ENCODE peak calls at places on chromosomes 6 and 20, in six cellular contexts. N, V, M, I, C and Z are unnamed samples.

GRCh38 chr6:89221971-89222887 is 5.1 kb upstream of the GABRR1 start:
- DNase-seq in N (no peak), V (no peak), M (no peak), I (no peak), C (no peak), Z (no peak)

GRCh38 chr6:138517635-138518034 is 18.3 kb upstream of the NHSL1 start:
- DNase-seq in N (peak; percentile 31), V (peak; percentile 69), M (peak; percentile 63), I (peak; percentile 28), C (peak; percentile 48), Z (no peak)

GRCh38 chr20:63968928-63969760 is 586 bp downstream of the ZNF512B start:
- DNase-seq in N (peak; percentile 44), V (peak; percentile 66), M (no peak), I (no peak), C (no peak), Z (no peak)

GRCh38 chr6:97097068-97098047 is 172.8 kb downstream of the KLHL32 start:
- DNase-seq in N (no peak), V (no peak), M (no peak), I (no peak), C (no peak), Z (no peak)

GRCh38 chr20:62217913-62218773 is 1.9 kb downstream of the HRH3 start:
- DNase-seq in N (peak; percentile 37), V (no peak), M (no peak), I (no peak), C (no peak), Z (no peak)

GRCh38 chr20:56428388-56428787 is 16.3 kb downstream of the CASS4 start:
- DNase-seq in N (no peak), V (peak; percentile 34), M (no peak), I (no peak), C (no peak), Z (no peak)

GRCh38 chr20:19699132-19699971 is 58.7 kb upstream of the RIN2 start:
- DNase-seq in N (no peak), V (no peak), M (peak; percentile 74), I (peak; percentile 38), C (no peak), Z (no peak)

GRCh38 chr20:52838510-52839241 is 133.5 kb upstream of the TSHZ2 start:
- DNase-seq in N (no peak), V (no peak), M (no peak), I (no peak), C (no peak), Z (no peak)

GRCh38 chr20:58019850-58020625 is 208.4 kb downstream of the ANKRD60 start:
- DNase-seq in N (no peak), V (no peak), M (no peak), I (no peak), C (no peak), Z (peak; percentile 53)

GRCh38 chr6:108675226-108676160 is 114.8 kb downstream of the FOXO3 start:
- DNase-seq in N (no peak), V (no peak), M (no peak), I (no peak), C (no peak), Z (no peak)

GRCh38 chr6:70210462-70210861 is 92.4 kb downstream of the COL9A1 start:
- DNase-seq in N (no peak), V (no peak), M (peak; percentile 24), I (peak; percentile 16), C (no peak), Z (no peak)

GRCh38 chr20:39893013-39893685 is 795.9 kb downstream of the MAFB start:
- DNase-seq in N (no peak), V (no peak), M (peak; percentile 43), I (no peak), C (no peak), Z (no peak)

GRCh38 chr6:135851442-135852271 is at the start of gene PDE7B:
- DNase-seq in N (peak; percentile 46), V (peak; percentile 50), M (peak; percentile 87), I (peak; percentile 91), C (peak; percentile 89), Z (peak; percentile 73)

GRCh38 chr6:149896491-149896890 is 1.4 kb downstream of the RAET1E start:
- DNase-seq in N (no peak), V (no peak), M (peak; percentile 51), I (no peak), C (no peak), Z (no peak)

GRCh38 chr6:44256291-44257006 is 879 bp downstream of the SLC35B2 start:
- DNase-seq in N (no peak), V (peak; percentile 58), M (no peak), I (no peak), C (no peak), Z (no peak)

GRCh38 chr6:10687582-10687981 is 6.8 kb downstream of the C6orf52 start:
- DNase-seq in N (no peak), V (no peak), M (no peak), I (no peak), C (no peak), Z (no peak)

GRCh38 chr6:137316626-137317025 is 97.4 kb upstream of the IFNGR1 start:
- DNase-seq in N (no peak), V (no peak), M (no peak), I (no peak), C (no peak), Z (no peak)

GRCh38 chr6:29723666-29724588 is 693 bp downstream of the HLA-F start:
- DNase-seq in N (peak; percentile 24), V (peak; percentile 79), M (no peak), I (no peak), C (peak; percentile 51), Z (no peak)

GRCh38 chr20:63254536-63255384 is 497 bp upstream of the NKAIN4 start:
- DNase-seq in N (peak; percentile 82), V (no peak), M (no peak), I (no peak), C (no peak), Z (no peak)

GRCh38 chr20:63288581-63289251 is 4.3 kb upstream of the COL20A1 start:
- DNase-seq in N (no peak), V (no peak), M (no peak), I (no peak), C (no peak), Z (no peak)

GRCh38 chr6:41638801-41639555 is 710 bp downstream of the MDFI start:
- DNase-seq in N (no peak), V (no peak), M (no peak), I (no peak), C (peak; percentile 67), Z (no peak)

GRCh38 chr6:52371656-52372151 is 9.8 kb downstream of the PAQR8 start:
- DNase-seq in N (no peak), V (no peak), M (no peak), I (no peak), C (no peak), Z (no peak)

GRCh38 chr20:6533321-6533720 is 234.2 kb upstream of the BMP2 start:
- DNase-seq in N (no peak), V (no peak), M (no peak), I (no peak), C (no peak), Z (no peak)

GRCh38 chr6:32519117-32519909 is 10.8 kb downstream of the HLA-DRB5 start:
- DNase-seq in N (no peak), V (no peak), M (no peak), I (no peak), C (no peak), Z (no peak)

GRCh38 chr6:26556263-26557070 is 18.3 kb downstream of the HMGN4 start:
- DNase-seq in N (peak; percentile 44), V (peak; percentile 49), M (peak; percentile 87), I (peak; percentile 92), C (no peak), Z (no peak)

GRCh38 chr6:152309648-152310047 is 327.5 kb downstream of the SYNE1 start:
- DNase-seq in N (no peak), V (peak; percentile 86), M (no peak), I (no peak), C (no peak), Z (no peak)

GRCh38 chr20:61259741-61260140 is 7.7 kb downstream of the CDH4 start:
- DNase-seq in N (no peak), V (no peak), M (no peak), I (no peak), C (no peak), Z (no peak)

GRCh38 chr6:31701666-31702420 is 1.3 kb downstream of the ABHD16A start:
- DNase-seq in N (peak; percentile 48), V (no peak), M (no peak), I (no peak), C (no peak), Z (no peak)

GRCh38 chr20:60034231-60035110 is 76.2 kb downstream of the CDH26 start:
- DNase-seq in N (no peak), V (no peak), M (no peak), I (no peak), C (no peak), Z (no peak)

DNA sequence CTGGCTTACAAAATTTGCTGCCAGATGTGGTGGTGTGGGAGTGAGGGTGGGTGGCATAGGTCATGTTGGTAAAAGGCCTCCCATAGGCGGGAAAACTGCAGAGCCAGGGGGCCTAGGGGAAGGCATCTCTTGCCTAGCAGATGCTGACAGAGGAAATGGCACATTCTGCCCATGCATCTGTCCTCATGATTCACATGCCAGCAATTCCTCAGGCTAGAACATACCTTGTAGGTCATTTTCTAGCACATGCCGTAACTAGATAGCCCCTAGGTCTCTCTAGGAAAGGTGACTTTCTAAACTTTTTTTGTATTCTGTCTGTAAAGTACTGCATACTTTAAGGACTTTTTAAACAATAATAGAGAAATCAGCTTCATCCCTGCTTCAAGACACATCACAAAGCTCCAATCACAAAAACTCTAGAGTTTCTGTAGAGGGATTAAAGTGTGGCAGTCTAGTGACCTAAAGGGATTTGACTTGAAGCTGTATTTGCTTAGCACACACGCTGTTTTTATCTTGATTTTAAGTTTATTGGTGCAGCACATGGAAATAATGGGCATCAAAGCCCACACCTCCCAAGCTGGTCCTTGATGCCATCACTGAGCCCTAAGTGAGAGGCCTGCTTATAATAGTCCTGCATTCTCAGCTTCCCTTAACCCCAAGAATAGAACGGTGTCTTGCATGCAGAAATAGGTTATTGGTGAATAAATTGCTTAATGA is 55.2 kb downstream of the ANKEF1 start:
- DNase-seq in N (no peak), V (no peak), M (peak; percentile 50), I (no peak), C (no peak), Z (no peak)
- TF ChIP-seq CTCF in N (no peak), V (no peak), M (no peak), I (no peak), C (no peak), Z (no peak)

GRCh38 chr6:25469797-25470388 is 182.1 kb upstream of the SCGN start:
- DNase-seq in N (no peak), V (no peak), M (no peak), I (no peak), C (no peak), Z (no peak)
- TF ChIP-seq CTCF in N (peak; percentile 75), V (peak; percentile 21), M (no peak), I (no peak), C (no peak), Z (peak; percentile 71)

GRCh38 chr6:121310495-121310894 is 23.8 kb downstream of the TBC1D32 start:
- DNase-seq in N (no peak), V (no peak), M (peak; percentile 5), I (no peak), C (no peak), Z (no peak)

GRCh38 chr6:121302882-121303281 is 31.4 kb downstream of the TBC1D32 start:
- DNase-seq in N (no peak), V (no peak), M (no peak), I (no peak), C (no peak), Z (no peak)

GRCh38 chr6:121309768-121310473 is 24.4 kb downstream of the TBC1D32 start:
- DNase-seq in N (no peak), V (no peak), M (peak; percentile 93), I (no peak), C (no peak), Z (no peak)

GRCh38 chr6:121305957-121306607 is 28.2 kb downstream of the TBC1D32 start:
- DNase-seq in N (no peak), V (no peak), M (peak; percentile 63), I (peak; percentile 46), C (no peak), Z (no peak)
- TF ChIP-seq CTCF in N (peak; percentile 79), V (peak; percentile 59), M (peak; percentile 51), I (peak; percentile 57), C (peak; percentile 31), Z (peak; percentile 81)

GRCh38 chr6:57190140-57190539 is 18.0 kb downstream of the BAG2 start:
- DNase-seq in N (no peak), V (no peak), M (peak; percentile 22), I (peak; percentile 22), C (no peak), Z (no peak)
- TF ChIP-seq CTCF in N (no peak), V (no peak), M (peak; percentile 22), I (peak; percentile 48), C (no peak), Z (peak; percentile 49)